ENCODE peak calls at places on chromosomes 7 and 10, in five cellular contexts. W is K562, B is GM12892, F is HepG2, A is SK-N-SH. C is an unnamed sample.

GRCh38 chr10:3764626-3765375 is 20.2 kb downstream of the KLF6 start:
- DNase-seq in W (no peak), B (no peak), F (no peak), A (no peak), C (no peak)

GRCh38 chr7:100612730-100613446 is 548 bp downstream of the MOSPD3 start:
- DNase-seq in W (peak; percentile 63), B (no peak), F (peak; percentile 32), A (peak; percentile 75), C (no peak)

GRCh38 chr10:119608316-119609155 is 11.8 kb upstream of the TIAL1 start:
- DNase-seq in W (no peak), B (no peak), F (peak; percentile 36), A (peak; percentile 67), C (no peak)

GRCh38 chr10:35262436-35262835 is 73.9 kb upstream of the CCNY start:
- DNase-seq in W (no peak), B (no peak), F (no peak), A (no peak), C (no peak)

GRCh38 chr10:13700461-13701144 is 113.8 kb downstream of the PRPF18 start:
- DNase-seq in W (no peak), B (no peak), F (no peak), A (no peak), C (no peak)

GRCh38 chr10:116784035-116784434 is 41.7 kb upstream of the HSPA12A start:
- DNase-seq in W (no peak), B (no peak), F (no peak), A (no peak), C (no peak)

GRCh38 chr7:157498690-157499089 is 161.9 kb downstream of the DNAJB6 start:
- DNase-seq in W (no peak), B (no peak), F (no peak), A (no peak), C (no peak)

GRCh38 chr7:143345428-143345900 is 17.0 kb downstream of the FAM131B start:
- DNase-seq in W (peak; percentile 70), B (no peak), F (no peak), A (peak; percentile 71), C (peak; percentile 44)

GRCh38 chr10:26480909-26481703 is 43.0 kb downstream of the APBB1IP start:
- DNase-seq in W (no peak), B (no peak), F (no peak), A (no peak), C (no peak)

GRCh38 chr7:85030893-85031292 is 156.0 kb downstream of the SEMA3D start:
- DNase-seq in W (peak; percentile 19), B (no peak), F (peak; percentile 5), A (peak; percentile 1), C (no peak)

GRCh38 chr7:69739182-69739581 is 140.9 kb downstream of the AUTS2 start:
- DNase-seq in W (no peak), B (no peak), F (no peak), A (no peak), C (no peak)

GRCh38 chr7:66100408-66101050 is 14.1 kb upstream of the CRCP start:
- DNase-seq in W (no peak), B (no peak), F (no peak), A (no peak), C (no peak)

GRCh38 chr10:69750011-69750373 is 51.7 kb upstream of the COL13A1 start:
- DNase-seq in W (no peak), B (no peak), F (no peak), A (no peak), C (no peak)

GRCh38 chr7:44964831-44965440 is 13.9 kb downstream of the MYO1G start:
- DNase-seq in W (no peak), B (no peak), F (no peak), A (peak; percentile 47), C (no peak)

GRCh38 chr7:90266808-90267207 is 21.8 kb downstream of the CFAP69 start:
- DNase-seq in W (no peak), B (no peak), F (no peak), A (no peak), C (no peak)

GRCh38 chr10:50993817-50994251 is 80.5 kb upstream of the PRKG1 start:
- DNase-seq in W (no peak), B (no peak), F (no peak), A (no peak), C (no peak)

GRCh38 chr7:136956671-136957070 is 88.2 kb downstream of the CHRM2 start:
- DNase-seq in W (no peak), B (no peak), F (no peak), A (no peak), C (no peak)

GRCh38 chr10:93259126-93259525 is 185.4 kb downstream of the CYP26A1 start:
- DNase-seq in W (no peak), B (no peak), F (no peak), A (no peak), C (no peak)

GRCh38 chr10:109480836-109481235 is 442.5 kb downstream of the XPNPEP1 start:
- DNase-seq in W (no peak), B (no peak), F (no peak), A (no peak), C (no peak)

GRCh38 chr10:71323407-71323806 is 4.3 kb downstream of the SLC29A3 start:
- DNase-seq in W (peak; percentile 61), B (no peak), F (peak; percentile 35), A (peak; percentile 54), C (no peak)

GRCh38 chr7:107742678-107743566 is 1.0 kb upstream of the CBLL1 start:
- DNase-seq in W (peak; percentile 59), B (peak; percentile 14), F (no peak), A (peak; percentile 60), C (peak; percentile 35)

GRCh38 chr10:123294886-123295285 is 140.7 kb downstream of the BUB3 start:
- DNase-seq in W (no peak), B (no peak), F (no peak), A (no peak), C (no peak)

GRCh38 chr7:141456298-141456697 is 94.9 kb upstream of the AGK start:
- DNase-seq in W (no peak), B (no peak), F (no peak), A (no peak), C (no peak)

GRCh38 chr10:73876566-73876965 is 2.2 kb upstream of the CAMK2G start:
- DNase-seq in W (no peak), B (no peak), F (no peak), A (no peak), C (no peak)

DNA sequence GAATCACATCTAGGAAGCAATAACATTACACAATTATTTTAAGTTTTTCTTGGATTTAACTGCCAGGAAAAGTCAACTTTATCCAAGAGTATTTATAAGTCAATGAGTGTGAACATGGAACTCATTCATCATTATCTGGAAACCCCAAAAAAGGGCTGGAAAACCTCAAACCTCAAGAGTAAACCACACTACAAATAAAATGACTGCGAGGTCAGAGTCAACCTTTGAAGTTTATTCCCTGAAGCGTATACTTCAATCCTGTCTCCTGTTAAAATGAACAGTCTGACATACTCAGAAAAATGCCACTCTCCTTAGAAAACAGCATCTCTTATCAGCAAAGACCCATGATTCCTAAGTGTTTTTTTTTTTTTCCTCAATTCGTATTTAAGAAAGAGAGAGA is 86.5 kb downstream of the RELN start:
- DNase-seq in W (no peak), B (no peak), F (no peak), A (no peak), C (no peak)
- TF ChIP-seq TAF1 in W (no peak), B (no peak), F (no peak), A (no peak), C (no peak)

DNA sequence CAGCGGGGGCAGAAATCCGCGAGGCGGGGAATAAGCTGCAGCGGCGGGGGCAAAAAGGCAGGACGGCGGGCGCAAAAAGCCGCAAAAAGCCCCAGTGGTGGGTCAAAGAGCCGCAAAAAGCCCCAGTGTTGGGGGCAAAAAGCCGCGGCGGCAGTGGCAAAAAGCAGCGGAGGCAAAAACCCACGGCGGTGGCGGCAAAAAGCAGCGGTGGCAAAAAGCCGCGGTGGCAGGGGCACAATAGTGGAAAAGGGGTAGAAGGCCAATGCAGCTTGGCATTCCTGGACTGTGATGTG is 525.3 kb downstream of the ZNF33B start:
- DNase-seq in W (no peak), B (no peak), F (no peak), A (peak; percentile 0), C (no peak)
- TF ChIP-seq TAF1 in W (no peak), B (no peak), F (no peak), A (no peak), C (no peak)

DNA sequence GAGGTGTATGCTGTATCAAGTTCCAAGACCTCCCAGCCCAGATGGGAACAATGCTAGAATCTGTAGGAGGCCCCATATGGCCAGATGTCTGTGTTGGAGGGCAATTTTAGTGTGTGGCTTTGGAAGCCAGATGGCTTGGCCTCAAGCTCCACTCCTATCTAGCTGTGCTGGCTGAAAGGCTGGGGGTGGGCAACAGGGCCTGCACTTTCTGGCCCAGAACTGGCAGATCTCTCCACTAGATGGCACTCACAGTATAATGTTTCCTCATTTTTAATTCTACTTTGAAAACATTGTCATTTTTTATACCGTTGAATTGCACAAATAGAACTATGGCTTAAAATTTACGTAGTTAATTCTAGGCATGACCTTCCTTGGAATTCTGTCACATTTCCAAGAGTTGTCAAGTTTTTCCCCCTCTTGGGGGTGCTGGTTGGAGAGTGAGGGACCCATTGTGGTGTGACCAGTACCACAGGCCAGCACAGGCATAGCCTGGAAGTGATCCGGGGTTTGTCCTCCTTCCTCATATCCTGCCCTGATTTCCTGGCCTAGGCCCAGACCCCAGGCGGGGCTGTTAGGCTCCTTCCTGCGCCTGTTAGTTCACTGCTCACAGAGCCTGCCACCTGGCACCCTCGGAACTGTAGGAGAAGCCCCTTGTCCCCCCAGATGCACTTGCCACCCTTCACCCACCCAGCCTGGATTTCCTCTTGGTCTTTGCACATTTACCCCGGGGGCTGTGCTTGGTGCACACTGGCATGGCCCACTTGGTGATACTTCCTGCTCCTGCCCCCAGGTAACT is 52.9 kb downstream of the ARHGAP22 start:
- DNase-seq in W (peak; percentile 73), B (peak; percentile 46), F (no peak), A (peak; percentile 87), C (peak; percentile 55)
- TF ChIP-seq TAF1 in W (no peak), B (no peak), F (no peak), A (no peak), C (no peak)

DNA sequence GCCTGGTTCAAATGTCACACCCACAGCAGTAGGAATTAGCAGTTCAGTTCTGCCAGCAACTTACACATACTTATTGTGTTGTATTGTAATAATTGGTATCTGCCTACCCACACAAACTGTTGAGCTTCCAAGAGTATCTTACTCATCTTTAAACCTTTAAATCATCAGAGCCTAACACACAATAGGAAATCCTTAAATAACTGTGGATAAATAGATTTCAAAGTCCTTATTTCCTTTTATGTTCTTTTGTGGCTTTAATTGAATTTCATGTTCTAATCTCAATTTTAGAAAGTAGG is 3.9 kb downstream of the CASD1 start:
- DNase-seq in W (no peak), B (no peak), F (no peak), A (no peak), C (no peak)
- TF ChIP-seq TAF1 in W (no peak), B (no peak), F (no peak), A (no peak), C (no peak)